ENCODE peak calls at places on chromosomes 7 and 10, in five cellular contexts. One of them, this sample, is unnamed.

GRCh38 chr7:111108526-111108925 is 17.6 kb downstream of the LRRN3 start:
- DNase-seq in GM13977: no peak
- DNase-seq in substantia nigra: no peak
- DNase-seq in psoas muscle: no peak
- DNase-seq in NCI-H345: no peak
- DNase-seq in this sample: no peak

GRCh38 chr7:5699951-5700384 is 81.5 kb downstream of the RNF216 start:
- DNase-seq in NCI-H345: no peak
- DNase-seq in substantia nigra: no peak
- DNase-seq in psoas muscle: no peak
- DNase-seq in GM13977: peak
- DNase-seq in this sample: peak

GRCh38 chr7:22576941-22577927 is 77.2 kb upstream of the STEAP1B start:
- DNase-seq in NCI-H345: no peak
- DNase-seq in psoas muscle: no peak
- DNase-seq in GM13977: no peak
- DNase-seq in substantia nigra: no peak
- DNase-seq in this sample: no peak

GRCh38 chr10:5892007-5892406 is 2.0 kb downstream of the FBH1 start:
- DNase-seq in psoas muscle: no peak
- DNase-seq in substantia nigra: no peak
- DNase-seq in GM13977: no peak
- DNase-seq in NCI-H345: no peak
- DNase-seq in this sample: peak

GRCh38 chr10:28569506-28570159 is 36.7 kb downstream of the WAC start:
- DNase-seq in psoas muscle: no peak
- DNase-seq in NCI-H345: no peak
- DNase-seq in substantia nigra: no peak
- DNase-seq in GM13977: peak
- DNase-seq in this sample: no peak

GRCh38 chr10:88826390-88826789 is 23.9 kb downstream of the LIPM start:
- DNase-seq in substantia nigra: no peak
- DNase-seq in psoas muscle: no peak
- DNase-seq in GM13977: no peak
- DNase-seq in NCI-H345: no peak
- DNase-seq in this sample: no peak

GRCh38 chr7:33186187-33186586 is 56.8 kb downstream of the BBS9 start:
- DNase-seq in NCI-H345: no peak
- DNase-seq in GM13977: no peak
- DNase-seq in psoas muscle: no peak
- DNase-seq in substantia nigra: no peak
- DNase-seq in this sample: no peak

GRCh38 chr7:107164092-107164491 is 4.7 kb upstream of the HBP1 start:
- DNase-seq in psoas muscle: no peak
- DNase-seq in substantia nigra: no peak
- DNase-seq in GM13977: no peak
- DNase-seq in NCI-H345: no peak
- DNase-seq in this sample: no peak

GRCh38 chr10:129323311-129323710 is 143.7 kb upstream of the MGMT start:
- DNase-seq in substantia nigra: no peak
- DNase-seq in NCI-H345: no peak
- DNase-seq in GM13977: no peak
- DNase-seq in psoas muscle: no peak
- DNase-seq in this sample: no peak

GRCh38 chr10:63260860-63261251 is 127.7 kb downstream of the NRBF2 start:
- DNase-seq in psoas muscle: no peak
- DNase-seq in GM13977: no peak
- DNase-seq in substantia nigra: no peak
- DNase-seq in NCI-H345: no peak
- DNase-seq in this sample: no peak

GRCh38 chr7:27142562-27143021 is 889 bp downstream of the HOXA5 start:
- DNase-seq in psoas muscle: peak
- DNase-seq in NCI-H345: no peak
- DNase-seq in substantia nigra: no peak
- DNase-seq in GM13977: no peak
- DNase-seq in this sample: no peak

GRCh38 chr10:95819620-95820329 is 63.8 kb downstream of the ENTPD1 start:
- DNase-seq in substantia nigra: no peak
- DNase-seq in GM13977: no peak
- DNase-seq in psoas muscle: no peak
- DNase-seq in NCI-H345: no peak
- DNase-seq in this sample: no peak

GRCh38 chr7:131358636-131359035 is 31.0 kb downstream of the MKLN1 start:
- DNase-seq in NCI-H345: no peak
- DNase-seq in substantia nigra: no peak
- DNase-seq in psoas muscle: no peak
- DNase-seq in GM13977: no peak
- DNase-seq in this sample: no peak

GRCh38 chr7:157136372-157136771 is 2.4 kb upstream of the UBE3C start:
- DNase-seq in NCI-H345: peak
- DNase-seq in psoas muscle: no peak
- DNase-seq in GM13977: no peak
- DNase-seq in substantia nigra: no peak
- DNase-seq in this sample: no peak

GRCh38 chr7:137328389-137329120 is 15.0 kb downstream of the PTN start:
- DNase-seq in NCI-H345: peak
- DNase-seq in psoas muscle: no peak
- DNase-seq in substantia nigra: peak
- DNase-seq in GM13977: no peak
- DNase-seq in this sample: no peak

GRCh38 chr10:60526024-60526585 is 136.4 kb upstream of the ANK3 start:
- DNase-seq in substantia nigra: no peak
- DNase-seq in psoas muscle: no peak
- DNase-seq in GM13977: no peak
- DNase-seq in NCI-H345: no peak
- DNase-seq in this sample: no peak

GRCh38 chr7:136687693-136688322 is 180.6 kb upstream of the CHRM2 start:
- DNase-seq in GM13977: peak
- DNase-seq in substantia nigra: no peak
- DNase-seq in NCI-H345: no peak
- DNase-seq in psoas muscle: no peak
- DNase-seq in this sample: peak

GRCh38 chr10:944034-944831 is 12.7 kb upstream of the LARP4B start:
- DNase-seq in substantia nigra: no peak
- DNase-seq in NCI-H345: no peak
- DNase-seq in psoas muscle: peak
- DNase-seq in GM13977: no peak
- DNase-seq in this sample: no peak

GRCh38 chr7:1555046-1555812 is 776 bp downstream of the TMEM184A start:
- DNase-seq in psoas muscle: peak
- DNase-seq in substantia nigra: no peak
- DNase-seq in GM13977: no peak
- DNase-seq in NCI-H345: no peak
- DNase-seq in this sample: no peak

GRCh38 chr7:76394962-76395361 is 14.5 kb downstream of the SSC4D start:
- DNase-seq in GM13977: no peak
- DNase-seq in NCI-H345: no peak
- DNase-seq in substantia nigra: no peak
- DNase-seq in psoas muscle: no peak
- DNase-seq in this sample: no peak

GRCh38 chr7:79982151-79982770 is 152.4 kb upstream of the GNAI1 start:
- DNase-seq in psoas muscle: no peak
- DNase-seq in GM13977: no peak
- DNase-seq in NCI-H345: no peak
- DNase-seq in substantia nigra: no peak
- DNase-seq in this sample: no peak

GRCh38 chr10:129500617-129501339 is 33.7 kb downstream of the MGMT start:
- DNase-seq in psoas muscle: no peak
- DNase-seq in GM13977: no peak
- DNase-seq in substantia nigra: no peak
- DNase-seq in NCI-H345: no peak
- DNase-seq in this sample: no peak

GRCh38 chr7:73885975-73886798 is 25.2 kb downstream of the TMEM270 start:
- DNase-seq in substantia nigra: peak
- DNase-seq in GM13977: no peak
- DNase-seq in psoas muscle: peak
- DNase-seq in NCI-H345: no peak
- DNase-seq in this sample: no peak

GRCh38 chr7:93948106-93948505 is 26.6 kb downstream of the GNG11 start:
- DNase-seq in NCI-H345: no peak
- DNase-seq in GM13977: no peak
- DNase-seq in substantia nigra: no peak
- DNase-seq in psoas muscle: no peak
- DNase-seq in this sample: no peak

GRCh38 chr10:75971402-75972211 is 540.2 kb downstream of the LRMDA start:
- DNase-seq in GM13977: no peak
- DNase-seq in psoas muscle: no peak
- DNase-seq in NCI-H345: no peak
- DNase-seq in substantia nigra: no peak
- DNase-seq in this sample: no peak

GRCh38 chr10:89389254-89389653 is 3.2 kb upstream of the IFIT1 start:
- DNase-seq in NCI-H345: no peak
- DNase-seq in psoas muscle: no peak
- DNase-seq in substantia nigra: no peak
- DNase-seq in GM13977: peak
- DNase-seq in this sample: peak

GRCh38 chr7:151968357-151968756 is 12.1 kb downstream of the GALNTL5 start:
- DNase-seq in psoas muscle: peak
- DNase-seq in NCI-H345: no peak
- DNase-seq in GM13977: no peak
- DNase-seq in substantia nigra: no peak
- DNase-seq in this sample: no peak

This sample was measured in GM20000.